ENCODE peak calls at places on chromosome 12, in six cellular contexts. U is cardiac muscle cell, M is stomach, O is lung, D is IMR-90, L is H1. G is an unnamed sample.

GRCh38 chr12:4369548-4369947 is 10.0 kb downstream of the FGF23 start:
- DNase-seq in U (no peak), M (no peak), O (no peak), D (no peak), L (no peak), G (no peak)

GRCh38 chr12:115648463-115648862 is 629.0 kb downstream of the MED13L start:
- DNase-seq in U (no peak), M (no peak), O (no peak), D (no peak), L (no peak), G (no peak)

GRCh38 chr12:114952573-114953196 is 268.7 kb upstream of the TBX3 start:
- DNase-seq in U (peak; percentile 35), M (no peak), O (no peak), D (peak; percentile 20), L (no peak), G (no peak)

GRCh38 chr12:52058631-52059324 is 7.5 kb downstream of the NR4A1 start:
- DNase-seq in U (peak; percentile 16), M (no peak), O (no peak), D (peak; percentile 54), L (no peak), G (no peak)

GRCh38 chr12:57771271-57771872 is 533 bp downstream of the METTL1 start:
- DNase-seq in U (peak; percentile 94), M (peak; percentile 81), O (peak; percentile 92), D (peak; percentile 90), L (peak; percentile 80), G (peak; percentile 92)

GRCh38 chr12:67042697-67043131 is 226.4 kb upstream of the CAND1 start:
- DNase-seq in U (peak; percentile 2), M (no peak), O (no peak), D (peak; percentile 1), L (no peak), G (no peak)

GRCh38 chr12:89239534-89239933 is 112.8 kb downstream of the DUSP6 start:
- DNase-seq in U (no peak), M (no peak), O (no peak), D (no peak), L (no peak), G (no peak)

GRCh38 chr12:95582230-95583058 is 31.2 kb upstream of the USP44 start:
- DNase-seq in U (peak; percentile 61), M (no peak), O (no peak), D (peak; percentile 77), L (no peak), G (no peak)

GRCh38 chr12:3055712-3056467 is 21.3 kb upstream of the TSPAN9 start:
- DNase-seq in U (peak; percentile 40), M (no peak), O (no peak), D (no peak), L (no peak), G (peak; percentile 22)

GRCh38 chr12:19239046-19239445 is 109.5 kb downstream of the PLEKHA5 start:
- DNase-seq in U (no peak), M (no peak), O (no peak), D (no peak), L (no peak), G (no peak)

GRCh38 chr12:89975578-89975977 is 266.9 kb upstream of the ATP2B1 start:
- DNase-seq in U (no peak), M (no peak), O (no peak), D (no peak), L (no peak), G (no peak)

GRCh38 chr12:75389061-75389460 is 1.8 kb upstream of the GLIPR1L2 start:
- DNase-seq in U (peak; percentile 18), M (no peak), O (no peak), D (peak; percentile 40), L (no peak), G (no peak)

DNA sequence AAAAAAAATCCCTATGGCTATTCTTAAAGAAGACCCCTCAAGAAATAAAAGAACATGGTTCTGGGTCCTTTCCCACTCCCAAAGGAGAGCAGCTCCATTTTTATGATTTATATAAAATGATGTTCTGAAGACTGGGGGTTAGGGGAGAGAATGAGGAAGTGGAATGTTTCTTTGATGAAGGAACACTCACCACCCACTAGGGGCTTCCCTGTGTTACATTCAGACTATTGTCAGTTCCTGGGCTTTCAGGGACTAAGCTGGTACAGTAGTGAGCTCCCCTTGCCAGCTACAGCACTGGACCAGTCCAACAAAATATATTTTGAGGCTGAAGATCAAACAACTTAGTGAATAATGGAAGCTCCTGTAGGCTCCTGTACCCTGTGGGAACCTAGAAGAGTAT is 98.9 kb downstream of the HMGA2 start:
- DNase-seq in U (no peak), M (no peak), O (no peak), D (no peak), L (no peak), G (no peak)
- TF ChIP-seq CTCF in U (no peak), M (no peak), O (no peak), D (peak; percentile 10), L (no peak), G (no peak)

GRCh38 chr12:49534806-49535278 is 4.0 kb upstream of the KCNH3 start:
- DNase-seq in U (no peak), M (peak; percentile 5), O (no peak), D (no peak), L (no peak), G (peak; percentile 39)

GRCh38 chr12:49535921-49536525 is 2.8 kb upstream of the KCNH3 start:
- DNase-seq in U (no peak), M (peak; percentile 19), O (no peak), D (no peak), L (no peak), G (no peak)

GRCh38 chr12:49537231-49537708 is 1.6 kb upstream of the KCNH3 start:
- DNase-seq in U (no peak), M (peak; percentile 22), O (no peak), D (no peak), L (no peak), G (no peak)

GRCh38 chr12:49537709-49538601 is 875 bp upstream of the KCNH3 start:
- DNase-seq in U (no peak), M (peak; percentile 29), O (no peak), D (no peak), L (no peak), G (peak; percentile 78)

DNA sequence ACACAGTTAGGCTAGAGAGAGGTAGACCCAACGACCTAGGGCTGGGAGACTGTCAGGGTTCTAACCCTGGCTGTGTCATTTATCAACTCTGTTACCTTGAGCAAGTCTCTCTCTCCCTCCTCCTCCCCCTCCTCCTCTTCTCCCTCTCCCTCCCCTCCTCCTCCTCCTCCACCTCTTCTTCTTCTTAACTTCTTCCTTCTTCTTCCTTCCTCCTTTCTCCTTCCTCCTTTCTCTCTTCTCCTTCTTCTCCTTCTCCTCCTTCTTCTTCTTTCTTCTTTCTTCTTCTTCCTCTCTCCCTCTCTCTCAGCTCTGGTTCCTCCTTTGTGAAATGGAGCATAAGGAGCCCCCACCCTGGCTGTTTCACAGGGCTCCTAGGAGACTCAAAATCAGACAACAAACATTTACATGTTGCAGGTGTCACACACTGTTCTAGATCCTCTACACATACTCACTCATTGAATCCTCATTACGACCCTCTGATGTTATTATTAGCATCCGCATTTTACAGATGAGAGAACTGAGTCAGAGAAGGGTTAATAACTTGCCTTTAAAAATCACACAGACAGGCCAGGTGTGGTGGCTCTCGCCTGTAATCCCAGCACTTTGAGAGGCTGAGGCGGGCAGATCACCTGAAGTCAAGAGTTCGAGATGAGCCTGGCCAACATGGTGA is 2.2 kb upstream of the KCNH3 start:
- DNase-seq in U (no peak), M (peak; percentile 14), O (no peak), D (no peak), L (no peak), G (peak; percentile 40)
- H3K4me1 ChIP-seq in U (peaks cover 4% of the 10 kb centered on the region), M (peaks cover 27% of the 10 kb centered on the region), O (no peaks in the 10 kb centered on the region), D (peaks cover 2% of the 10 kb centered on the region), L (no peaks in the 10 kb centered on the region), G (peaks cover 29% of the 10 kb centered on the region)

DNA sequence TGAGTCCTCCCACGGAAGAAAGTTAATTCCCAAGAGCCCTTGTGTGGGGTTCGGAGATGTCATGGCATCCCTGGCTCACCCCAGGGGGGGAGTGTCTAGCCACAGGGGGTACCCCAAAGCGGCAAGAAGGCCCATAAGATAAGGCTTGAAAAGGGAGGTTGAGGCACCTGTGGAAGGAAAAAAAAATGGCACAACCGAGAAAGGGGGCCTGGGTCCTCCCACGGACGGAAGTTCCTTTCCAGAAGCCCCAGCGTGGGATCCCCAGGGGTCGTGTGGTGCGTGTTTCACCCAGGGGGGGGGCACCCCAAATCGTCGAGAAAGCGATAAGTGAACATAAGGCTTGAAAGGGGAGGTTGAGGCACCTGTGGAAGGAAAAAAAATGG is 266.7 kb downstream of the ALG10 start:
- DNase-seq in U (no peak), M (no peak), O (no peak), D (no peak), L (no peak), G (peak; percentile 54)
- H3K9me3 ChIP-seq in U (peaks cover 1% of the 10 kb centered on the region), M (peaks cover 83% of the 10 kb centered on the region), O (peaks cover 37% of the 10 kb centered on the region), D (peaks cover 63% of the 10 kb centered on the region), L (peaks cover 99% of the 10 kb centered on the region), G (peaks cover 100% of the 10 kb centered on the region)

GRCh38 chr12:20601668-20602280 is 93.4 kb upstream of the SLCO1C1 start:
- DNase-seq in U (peak; percentile 74), M (no peak), O (no peak), D (peak; percentile 73), L (no peak), G (no peak)
- TF ChIP-seq CTCF in U (peak; percentile 53), M (peak; percentile 30), O (no peak), D (peak; percentile 66), L (peak; percentile 35), G (no peak)

GRCh38 chr12:123908884-123909807 is 63.5 kb downstream of the CCDC92 start:
- DNase-seq in U (no peak), M (no peak), O (no peak), D (no peak), L (no peak), G (peak; percentile 63)

GRCh38 chr12:123907726-123908476 is 64.7 kb downstream of the CCDC92 start:
- DNase-seq in U (peak; percentile 58), M (no peak), O (no peak), D (no peak), L (no peak), G (peak; percentile 64)

GRCh38 chr12:123905319-123905925 is 67.2 kb downstream of the CCDC92 start:
- DNase-seq in U (peak; percentile 90), M (peak; percentile 64), O (peak; percentile 76), D (peak; percentile 81), L (no peak), G (no peak)

GRCh38 chr12:123910057-123910456 is 62.6 kb downstream of the CCDC92 start:
- DNase-seq in U (no peak), M (no peak), O (no peak), D (no peak), L (no peak), G (peak; percentile 50)

DNA sequence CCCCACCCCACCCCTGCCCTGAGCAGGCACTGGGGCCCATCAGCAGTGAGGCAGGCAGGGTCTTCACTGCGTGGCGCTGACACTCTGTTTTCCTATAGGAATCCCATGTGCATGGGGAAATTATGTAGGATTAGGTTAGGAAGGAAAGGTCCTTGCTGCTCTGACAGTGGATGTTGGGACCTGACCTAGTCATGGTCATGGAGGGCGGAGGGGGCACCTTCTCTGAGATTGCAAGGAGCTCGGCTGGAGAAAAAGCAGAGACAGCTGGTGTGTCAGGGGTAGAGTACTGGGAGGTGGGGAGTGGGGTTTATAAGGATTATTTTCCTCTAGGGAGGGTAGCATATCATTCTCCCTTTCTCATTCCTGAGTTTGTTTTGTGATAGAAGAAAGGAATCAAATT is 65.6 kb downstream of the CCDC92 start:
- DNase-seq in U (no peak), M (no peak), O (no peak), D (no peak), L (no peak), G (peak; percentile 30)
- H3K4me1 ChIP-seq in U (peaks cover 19% of the 10 kb centered on the region), M (no peaks in the 10 kb centered on the region), O (no peaks in the 10 kb centered on the region), D (peaks cover 7% of the 10 kb centered on the region), L (no peaks in the 10 kb centered on the region), G (no peaks in the 10 kb centered on the region)

G was measured in spleen.